ENCODE peak calls at places on chromosomes 2 and 18, in four cellular contexts. D, W, Z and X are unnamed samples.

GRCh38 chr2:144357623-144358400 is 162.1 kb downstream of the ZEB2 start:
- DNase-seq in D (peak), W (no peak), Z (no peak), X (no peak)

GRCh38 chr18:361941-362913 is 94.4 kb upstream of the THOC1 start:
- DNase-seq in D (peak), W (no peak), Z (no peak), X (peak)

GRCh38 chr2:170207901-170208300 is 30.0 kb downstream of the MYO3B start:
- DNase-seq in D (no peak), W (no peak), Z (no peak), X (no peak)

GRCh38 chr2:134269986-134270735 is 16.3 kb downstream of the MGAT5 start:
- DNase-seq in D (no peak), W (no peak), Z (no peak), X (no peak)

GRCh38 chr2:70946832-70947442 is 11.2 kb downstream of the ATP6V1B1 start:
- DNase-seq in D (peak), W (peak), Z (no peak), X (peak)

GRCh38 chr2:88429929-88430328 is 22.6 kb downstream of the FOXI3 start:
- DNase-seq in D (no peak), W (no peak), Z (no peak), X (no peak)

GRCh38 chr2:240300840-240301239 is 134.6 kb upstream of the GPC1 start:
- DNase-seq in D (peak), W (no peak), Z (no peak), X (no peak)

GRCh38 chr2:225735844-225736243 is 336.3 kb downstream of the NYAP2 start:
- DNase-seq in D (no peak), W (no peak), Z (no peak), X (no peak)

GRCh38 chr2:71223767-71224333 is 3.1 kb downstream of the PAIP2B start:
- DNase-seq in D (no peak), W (peak), Z (peak), X (peak)

GRCh38 chr2:110101911-110102774 is 13.5 kb downstream of the MALL start:
- DNase-seq in D (no peak), W (no peak), Z (no peak), X (no peak)

GRCh38 chr2:218732761-218733158 is 22.1 kb downstream of the TTLL4 start:
- DNase-seq in D (no peak), W (no peak), Z (no peak), X (no peak)

GRCh38 chr2:28129955-28130695 is 239.6 kb downstream of the BABAM2 start:
- DNase-seq in D (no peak), W (no peak), Z (no peak), X (peak)

GRCh38 chr18:10739152-10739551 is 213.3 kb downstream of the NAPG start:
- DNase-seq in D (no peak), W (no peak), Z (no peak), X (no peak)

GRCh38 chr18:52541056-52541455 is 201.1 kb downstream of the DCC start:
- DNase-seq in D (no peak), W (no peak), Z (no peak), X (no peak)

GRCh38 chr2:207217442-207217841 is 51.7 kb upstream of the KLF7 start:
- DNase-seq in D (no peak), W (no peak), Z (no peak), X (no peak)

GRCh38 chr2:98372579-98372978 is 26.3 kb downstream of the CNGA3 start:
- DNase-seq in D (no peak), W (no peak), Z (no peak), X (no peak)

GRCh38 chr2:26942543-26943295 is 27.7 kb upstream of the MAPRE3 start:
- DNase-seq in D (peak), W (peak), Z (no peak), X (peak)

GRCh38 chr18:41099451-41099850 is 855.6 kb upstream of the PIK3C3 start:
- DNase-seq in D (no peak), W (no peak), Z (no peak), X (no peak)

GRCh38 chr18:73615506-73615905 is 532.1 kb downstream of the FBXO15 start:
- DNase-seq in D (no peak), W (no peak), Z (no peak), X (no peak)

GRCh38 chr2:196206804-196207203 is 35.4 kb upstream of the STK17B start:
- DNase-seq in D (no peak), W (no peak), Z (no peak), X (no peak)

GRCh38 chr2:234374671-234375245 is 122.1 kb downstream of the ARL4C start:
- DNase-seq in D (peak), W (no peak), Z (no peak), X (no peak)

GRCh38 chr2:223196331-223196730 is 144.3 kb downstream of the KCNE4 start:
- DNase-seq in D (no peak), W (no peak), Z (no peak), X (no peak)

GRCh38 chr18:9386872-9387271 is 52.3 kb downstream of the TWSG1 start:
- DNase-seq in D (no peak), W (no peak), Z (no peak), X (no peak)

GRCh38 chr2:185738679-185739472 is at the start of gene FSIP2:
- DNase-seq in D (peak), W (peak), Z (peak), X (peak)

GRCh38 chr2:37205689-37206341 is 9.5 kb downstream of the CEBPZOS start:
- DNase-seq in D (no peak), W (no peak), Z (no peak), X (no peak)

GRCh38 chr2:228321019-228321418 is 139.5 kb upstream of the SPHKAP start:
- DNase-seq in D (no peak), W (no peak), Z (no peak), X (no peak)

GRCh38 chr2:24816884-24817283 is 23.7 kb downstream of the CENPO start:
- DNase-seq in D (no peak), W (no peak), Z (no peak), X (no peak)

GRCh38 chr2:46954951-46955571 is 39.5 kb upstream of the MCFD2 start:
- DNase-seq in D (peak), W (peak), Z (peak), X (peak)

GRCh38 chr2:128232965-128233789 is 85.5 kb downstream of the HS6ST1 start:
- DNase-seq in D (peak), W (peak), Z (peak), X (peak)
- H3K4me3 ChIP-seq in D (peak), W (peak), Z (peak), X (peak)

GRCh38 chr2:167928434-167928833 is 319.0 kb downstream of the STK39 start:
- DNase-seq in D (no peak), W (no peak), Z (no peak), X (no peak)
- TF ChIP-seq POLR2A in D (no peak), W (no peak), Z (no peak), X (no peak)

GRCh38 chr2:20362701-20363435 is 12.2 kb upstream of the PUM2 start:
- DNase-seq in D (no peak), W (no peak), Z (no peak), X (no peak)

GRCh38 chr2:20368706-20369105 is 18.1 kb upstream of the PUM2 start:
- DNase-seq in D (no peak), W (no peak), Z (no peak), X (no peak)

GRCh38 chr2:20366672-20367116 is 16.1 kb upstream of the PUM2 start:
- DNase-seq in D (no peak), W (no peak), Z (no peak), X (no peak)

GRCh38 chr2:20361903-20362302 is 11.3 kb upstream of the PUM2 start:
- DNase-seq in D (no peak), W (no peak), Z (no peak), X (no peak)

GRCh38 chr2:20365249-20365817 is 14.7 kb upstream of the PUM2 start:
- DNase-seq in D (no peak), W (no peak), Z (no peak), X (no peak)
- H3K4me3 ChIP-seq in D (no peak), W (no peak), Z (no peak), X (no peak)

GRCh38 chr2:15560988-15561573 is at the start of gene NBAS:
- DNase-seq in D (peak), W (peak), Z (peak), X (peak)
- TF ChIP-seq POLR2A in D (no peak), W (no peak), Z (peak), X (no peak)